ENCODE peak calls at places on chromosomes 3 and 15, in four cellular contexts. A is hepatocyte, Y is ovary, M is MCF 10A. J is an unnamed sample.

GRCh38 chr15:63791236-63791635 is 42.5 kb downstream of the HERC1 start:
- DNase-seq in M (peak), Y (no peak), A (no peak), J (peak)

GRCh38 chr3:25456723-25457122 is 28.7 kb downstream of the RARB start:
- DNase-seq in M (no peak), Y (no peak), A (no peak), J (no peak)

GRCh38 chr3:99751649-99752048 is 66.0 kb upstream of the CMSS1 start:
- DNase-seq in Y (no peak), M (peak), A (no peak), J (peak)

GRCh38 chr3:166764698-166765318 is 615.3 kb downstream of the ZBBX start:
- DNase-seq in Y (no peak), M (no peak), A (no peak), J (no peak)

GRCh38 chr3:69032737-69033136 is 19.3 kb upstream of the EOGT start:
- DNase-seq in Y (no peak), M (no peak), A (no peak), J (no peak)

GRCh38 chr3:89303721-89304120 is 196.3 kb downstream of the EPHA3 start:
- DNase-seq in Y (no peak), A (no peak), M (no peak), J (no peak)

GRCh38 chr3:36512561-36512960 is 132.3 kb downstream of the STAC start:
- DNase-seq in A (no peak), M (no peak), Y (no peak), J (no peak)

GRCh38 chr15:70243686-70244540 is 146.2 kb upstream of the TLE3 start:
- DNase-seq in A (peak), Y (no peak), M (no peak), J (no peak)

GRCh38 chr3:4656059-4656458 is 162.9 kb downstream of the ITPR1 start:
- DNase-seq in A (peak), M (peak), Y (peak), J (peak)

GRCh38 chr3:127753898-127754410 is 68.4 kb downstream of the MGLL start:
- DNase-seq in M (no peak), Y (no peak), A (no peak), J (no peak)

GRCh38 chr3:113531826-113532697 is at the start of gene SIDT1:
- DNase-seq in Y (peak), M (peak), A (peak), J (peak)

GRCh38 chr3:29212789-29213433 is 68.0 kb upstream of the RBMS3 start:
- DNase-seq in M (no peak), Y (no peak), A (no peak), J (no peak)

GRCh38 chr3:77667901-77668300 is 628.0 kb downstream of the ROBO2 start:
- DNase-seq in M (no peak), A (no peak), Y (no peak), J (no peak)

GRCh38 chr3:174387736-174388135 is 471.4 kb upstream of the NAALADL2 start:
- DNase-seq in Y (no peak), M (no peak), A (no peak), J (no peak)

GRCh38 chr3:45507820-45508317 is 86.7 kb upstream of the LIMD1 start:
- DNase-seq in Y (no peak), A (peak), M (no peak), J (peak)

GRCh38 chr3:73141531-73141930 is 80.1 kb downstream of the EBLN2 start:
- DNase-seq in Y (no peak), A (no peak), M (no peak), J (no peak)